ENCODE peak calls at places on chromosomes 11 and 22, in nine cellular contexts. One of them, this sample, is unnamed.

GRCh38 chr11:78532991-78533861 is 41.4 kb downstream of the NARS2 start:
- DNase-seq in activated CD8-positive, alpha-beta memory T cell treated with anti-CD3 and anti-CD28 coated beads, Interleukin-2, amount 10 ng/mL, durations not matched to agents 7 days and 5 days: no peak
- DNase-seq in mucosa of gallbladder: no peak
- DNase-seq in PC-3: no peak
- DNase-seq in cardiac muscle cell: no peak
- DNase-seq in EL: no peak
- DNase-seq in adrenal gland: no peak
- DNase-seq in T-helper 2 cell: no peak
- DNase-seq in left colon: no peak
- DNase-seq in this sample: no peak

GRCh38 chr11:33725496-33725895 is 10.7 kb downstream of the CD59 start:
- DNase-seq in EL: no peak
- DNase-seq in T-helper 2 cell: no peak
- DNase-seq in activated CD8-positive, alpha-beta memory T cell treated with anti-CD3 and anti-CD28 coated beads, Interleukin-2, amount 10 ng/mL, durations not matched to agents 7 days and 5 days: no peak
- DNase-seq in PC-3: no peak
- DNase-seq in mucosa of gallbladder: no peak
- DNase-seq in left colon: no peak
- DNase-seq in adrenal gland: no peak
- DNase-seq in cardiac muscle cell: no peak
- DNase-seq in this sample: no peak

GRCh38 chr11:11748706-11749365 is 92.9 kb upstream of the USP47 start:
- DNase-seq in adrenal gland: no peak
- DNase-seq in activated CD8-positive, alpha-beta memory T cell treated with anti-CD3 and anti-CD28 coated beads, Interleukin-2, amount 10 ng/mL, durations not matched to agents 7 days and 5 days: no peak
- DNase-seq in EL: peak
- DNase-seq in T-helper 2 cell: no peak
- DNase-seq in mucosa of gallbladder: no peak
- DNase-seq in left colon: no peak
- DNase-seq in cardiac muscle cell: no peak
- DNase-seq in PC-3: peak
- DNase-seq in this sample: no peak

GRCh38 chr11:73186886-73187285 is 31.2 kb upstream of the P2RY2 start:
- DNase-seq in adrenal gland: peak
- DNase-seq in mucosa of gallbladder: no peak
- DNase-seq in EL: no peak
- DNase-seq in activated CD8-positive, alpha-beta memory T cell treated with anti-CD3 and anti-CD28 coated beads, Interleukin-2, amount 10 ng/mL, durations not matched to agents 7 days and 5 days: no peak
- DNase-seq in T-helper 2 cell: no peak
- DNase-seq in cardiac muscle cell: no peak
- DNase-seq in left colon: no peak
- DNase-seq in PC-3: no peak
- DNase-seq in this sample: no peak

GRCh38 chr22:50199836-50200332 is 927 bp upstream of the SELENOO start:
- DNase-seq in left colon: no peak
- DNase-seq in mucosa of gallbladder: no peak
- DNase-seq in activated CD8-positive, alpha-beta memory T cell treated with anti-CD3 and anti-CD28 coated beads, Interleukin-2, amount 10 ng/mL, durations not matched to agents 7 days and 5 days: no peak
- DNase-seq in cardiac muscle cell: peak
- DNase-seq in T-helper 2 cell: peak
- DNase-seq in adrenal gland: no peak
- DNase-seq in PC-3: no peak
- DNase-seq in EL: no peak
- DNase-seq in this sample: no peak

GRCh38 chr11:1953489-1954284 is 6.6 kb downstream of the MRPL23 start:
- DNase-seq in EL: no peak
- DNase-seq in cardiac muscle cell: no peak
- DNase-seq in mucosa of gallbladder: no peak
- DNase-seq in PC-3: no peak
- DNase-seq in activated CD8-positive, alpha-beta memory T cell treated with anti-CD3 and anti-CD28 coated beads, Interleukin-2, amount 10 ng/mL, durations not matched to agents 7 days and 5 days: peak
- DNase-seq in left colon: no peak
- DNase-seq in T-helper 2 cell: no peak
- DNase-seq in adrenal gland: peak
- DNase-seq in this sample: peak

GRCh38 chr11:10295056-10295901 is 1.3 kb upstream of the SBF2 start:
- DNase-seq in PC-3: no peak
- DNase-seq in left colon: no peak
- DNase-seq in activated CD8-positive, alpha-beta memory T cell treated with anti-CD3 and anti-CD28 coated beads, Interleukin-2, amount 10 ng/mL, durations not matched to agents 7 days and 5 days: no peak
- DNase-seq in EL: no peak
- DNase-seq in adrenal gland: no peak
- DNase-seq in T-helper 2 cell: no peak
- DNase-seq in mucosa of gallbladder: no peak
- DNase-seq in cardiac muscle cell: no peak
- DNase-seq in this sample: no peak

GRCh38 chr11:14386895-14387480 is 28.0 kb upstream of the RRAS2 start:
- DNase-seq in T-helper 2 cell: no peak
- DNase-seq in adrenal gland: peak
- DNase-seq in mucosa of gallbladder: no peak
- DNase-seq in left colon: no peak
- DNase-seq in activated CD8-positive, alpha-beta memory T cell treated with anti-CD3 and anti-CD28 coated beads, Interleukin-2, amount 10 ng/mL, durations not matched to agents 7 days and 5 days: no peak
- DNase-seq in cardiac muscle cell: peak
- DNase-seq in PC-3: no peak
- DNase-seq in EL: peak
- DNase-seq in this sample: no peak

GRCh38 chr11:133995066-133995465 is 38.3 kb upstream of the IGSF9B start:
- DNase-seq in adrenal gland: no peak
- DNase-seq in activated CD8-positive, alpha-beta memory T cell treated with anti-CD3 and anti-CD28 coated beads, Interleukin-2, amount 10 ng/mL, durations not matched to agents 7 days and 5 days: no peak
- DNase-seq in T-helper 2 cell: no peak
- DNase-seq in PC-3: no peak
- DNase-seq in EL: no peak
- DNase-seq in left colon: no peak
- DNase-seq in cardiac muscle cell: no peak
- DNase-seq in mucosa of gallbladder: no peak
- DNase-seq in this sample: no peak

GRCh38 chr22:48694296-48694883 is 1133.3 kb downstream of the BRD1 start:
- DNase-seq in adrenal gland: no peak
- DNase-seq in T-helper 2 cell: no peak
- DNase-seq in PC-3: no peak
- DNase-seq in EL: no peak
- DNase-seq in left colon: no peak
- DNase-seq in mucosa of gallbladder: no peak
- DNase-seq in cardiac muscle cell: no peak
- DNase-seq in activated CD8-positive, alpha-beta memory T cell treated with anti-CD3 and anti-CD28 coated beads, Interleukin-2, amount 10 ng/mL, durations not matched to agents 7 days and 5 days: no peak
- DNase-seq in this sample: no peak

GRCh38 chr22:47177334-47177815 is 414.9 kb downstream of the TBC1D22A start:
- DNase-seq in EL: no peak
- DNase-seq in left colon: peak
- DNase-seq in activated CD8-positive, alpha-beta memory T cell treated with anti-CD3 and anti-CD28 coated beads, Interleukin-2, amount 10 ng/mL, durations not matched to agents 7 days and 5 days: no peak
- DNase-seq in T-helper 2 cell: no peak
- DNase-seq in cardiac muscle cell: no peak
- DNase-seq in mucosa of gallbladder: no peak
- DNase-seq in adrenal gland: no peak
- DNase-seq in PC-3: no peak
- DNase-seq in this sample: peak

GRCh38 chr22:22691716-22692701 is 47.6 kb downstream of the GGTLC2 start:
- DNase-seq in adrenal gland: no peak
- DNase-seq in mucosa of gallbladder: peak
- DNase-seq in T-helper 2 cell: no peak
- DNase-seq in cardiac muscle cell: no peak
- DNase-seq in left colon: no peak
- DNase-seq in PC-3: peak
- DNase-seq in activated CD8-positive, alpha-beta memory T cell treated with anti-CD3 and anti-CD28 coated beads, Interleukin-2, amount 10 ng/mL, durations not matched to agents 7 days and 5 days: no peak
- DNase-seq in EL: no peak
- DNase-seq in this sample: no peak

GRCh38 chr22:22673628-22674027 is 29.2 kb downstream of the GGTLC2 start:
- DNase-seq in cardiac muscle cell: no peak
- DNase-seq in PC-3: no peak
- DNase-seq in EL: no peak
- DNase-seq in T-helper 2 cell: no peak
- DNase-seq in left colon: no peak
- DNase-seq in activated CD8-positive, alpha-beta memory T cell treated with anti-CD3 and anti-CD28 coated beads, Interleukin-2, amount 10 ng/mL, durations not matched to agents 7 days and 5 days: no peak
- DNase-seq in adrenal gland: no peak
- DNase-seq in mucosa of gallbladder: no peak
- DNase-seq in this sample: no peak

GRCh38 chr11:66851698-66852465 is 5.0 kb upstream of the LRFN4 start:
- DNase-seq in PC-3: no peak
- DNase-seq in EL: no peak
- DNase-seq in T-helper 2 cell: peak
- DNase-seq in adrenal gland: no peak
- DNase-seq in cardiac muscle cell: no peak
- DNase-seq in left colon: peak
- DNase-seq in mucosa of gallbladder: no peak
- DNase-seq in activated CD8-positive, alpha-beta memory T cell treated with anti-CD3 and anti-CD28 coated beads, Interleukin-2, amount 10 ng/mL, durations not matched to agents 7 days and 5 days: no peak
- DNase-seq in this sample: no peak

GRCh38 chr11:17721242-17721999 is 2.0 kb downstream of the MYOD1 start:
- DNase-seq in adrenal gland: no peak
- DNase-seq in EL: no peak
- DNase-seq in mucosa of gallbladder: no peak
- DNase-seq in T-helper 2 cell: no peak
- DNase-seq in PC-3: no peak
- DNase-seq in activated CD8-positive, alpha-beta memory T cell treated with anti-CD3 and anti-CD28 coated beads, Interleukin-2, amount 10 ng/mL, durations not matched to agents 7 days and 5 days: no peak
- DNase-seq in cardiac muscle cell: no peak
- DNase-seq in left colon: no peak
- DNase-seq in this sample: no peak

GRCh38 chr22:27985323-27986275 is 66.5 kb upstream of the PITPNB start:
- DNase-seq in EL: no peak
- DNase-seq in T-helper 2 cell: no peak
- DNase-seq in mucosa of gallbladder: no peak
- DNase-seq in activated CD8-positive, alpha-beta memory T cell treated with anti-CD3 and anti-CD28 coated beads, Interleukin-2, amount 10 ng/mL, durations not matched to agents 7 days and 5 days: peak
- DNase-seq in cardiac muscle cell: no peak
- DNase-seq in adrenal gland: peak
- DNase-seq in left colon: no peak
- DNase-seq in PC-3: no peak
- DNase-seq in this sample: peak

GRCh38 chr22:42719133-42719532 is 1.5 kb downstream of the A4GALT start:
- DNase-seq in activated CD8-positive, alpha-beta memory T cell treated with anti-CD3 and anti-CD28 coated beads, Interleukin-2, amount 10 ng/mL, durations not matched to agents 7 days and 5 days: no peak
- DNase-seq in adrenal gland: no peak
- DNase-seq in EL: peak
- DNase-seq in PC-3: no peak
- DNase-seq in T-helper 2 cell: no peak
- DNase-seq in left colon: no peak
- DNase-seq in mucosa of gallbladder: no peak
- DNase-seq in cardiac muscle cell: no peak
- DNase-seq in this sample: no peak

GRCh38 chr11:3907590-3907989 is 52.1 kb downstream of the STIM1 start:
- DNase-seq in PC-3: peak
- DNase-seq in T-helper 2 cell: peak
- DNase-seq in cardiac muscle cell: no peak
- DNase-seq in activated CD8-positive, alpha-beta memory T cell treated with anti-CD3 and anti-CD28 coated beads, Interleukin-2, amount 10 ng/mL, durations not matched to agents 7 days and 5 days: peak
- DNase-seq in mucosa of gallbladder: no peak
- DNase-seq in left colon: no peak
- DNase-seq in adrenal gland: no peak
- DNase-seq in EL: no peak
- DNase-seq in this sample: no peak

This sample was measured in suprapubic skin.